ENCODE peak calls at places on chromosomes 5 and 9, in four cellular contexts. L is PC-9; F is uterus; H is naive thymus-derived CD4-positive, alpha-beta T cell. U is an unnamed sample.
A peak's percentile ranks its signal among the peaks of the same experiment; 100 is the strongest.

GRCh38 chr5:170522211-170523128 is 18.6 kb downstream of the KCNIP1 start:
- DNase-seq in L (peak; percentile 20), F (no peak), H (no peak), U (no peak)

GRCh38 chr9:2662496-2662895 is 40.9 kb downstream of the VLDLR start:
- DNase-seq in L (no peak), F (no peak), H (no peak), U (no peak)

GRCh38 chr9:130327781-130328348 is 62.3 kb downstream of the HMCN2 start:
- DNase-seq in L (no peak), F (peak; percentile 90), H (no peak), U (no peak)

GRCh38 chr9:84862786-84863185 is 193.3 kb downstream of the NTRK2 start:
- DNase-seq in L (no peak), F (peak; percentile 28), H (no peak), U (no peak)

GRCh38 chr5:106454651-106455415 is 1215.9 kb downstream of the EFNA5 start:
- DNase-seq in L (peak; percentile 2), F (no peak), H (no peak), U (peak; percentile 11)

GRCh38 chr5:176151286-176151685 is 86.9 kb upstream of the SIMC1 start:
- DNase-seq in L (no peak), F (no peak), H (no peak), U (no peak)

GRCh38 chr5:127919006-127919796 is 164.4 kb upstream of the SLC12A2 start:
- DNase-seq in L (no peak), F (no peak), H (no peak), U (no peak)

GRCh38 chr5:55997742-55998351 is 3.1 kb upstream of the IL6ST start:
- DNase-seq in L (no peak), F (no peak), H (no peak), U (no peak)

GRCh38 chr5:176548967-176549444 is at the start of gene CDHR2:
- DNase-seq in L (no peak), F (no peak), H (no peak), U (no peak)

GRCh38 chr5:64158827-64159226 is 6.8 kb upstream of the RNF180 start:
- DNase-seq in L (no peak), F (no peak), H (no peak), U (no peak)

GRCh38 chr5:120621339-120621738 is 157.2 kb downstream of the PRR16 start:
- DNase-seq in L (no peak), F (no peak), H (no peak), U (no peak)

GRCh38 chr9:121707477-121708424 is 56.3 kb downstream of the DAB2IP start:
- DNase-seq in L (no peak), F (no peak), H (no peak), U (no peak)

GRCh38 chr9:10910779-10911178 is 298.0 kb upstream of the PTPRD start:
- DNase-seq in L (no peak), F (no peak), H (no peak), U (no peak)

GRCh38 chr5:44365351-44365750 is 23.9 kb downstream of the FGF10 start:
- DNase-seq in L (no peak), F (no peak), H (no peak), U (no peak)

GRCh38 chr5:113331201-113331551 is 103.6 kb downstream of the TSSK1B start:
- DNase-seq in L (no peak), F (no peak), H (no peak), U (no peak)

GRCh38 chr5:173671121-173671949 is 54.9 kb upstream of the BOD1 start:
- DNase-seq in L (no peak), F (peak; percentile 55), H (no peak), U (no peak)

GRCh38 chr5:98927242-98927987 is 1.4 kb downstream of the CHD1 start:
- DNase-seq in L (no peak), F (peak; percentile 47), H (peak; percentile 53), U (no peak)

GRCh38 chr5:54455413-54456157 is at the start of gene HSPB3:
- DNase-seq in L (no peak), F (peak; percentile 21), H (no peak), U (no peak)

U was measured in neural crest cell.